ENCODE peak calls at places on chromosomes 12 and 14, in ten cellular contexts. One of them, this sample, is unnamed.

GRCh38 chr14:68571073-68571703 is 221.7 kb downstream of the ZFP36L1 start:
- DNase-seq in fibroblast of pulmonary artery: no peak
- DNase-seq in nephron progenitor cell: no peak
- DNase-seq in NCI-H2029: no peak
- DNase-seq in AG09309: no peak
- DNase-seq in activated gamma-delta T cell: no peak
- DNase-seq in ecto neural progenitor cell: no peak
- DNase-seq in T-helper 9 cell: no peak
- DNase-seq in activated CD8-positive, alpha-beta memory T cell treated with anti-CD3 and anti-CD28 coated beads for 1 hour: no peak
- DNase-seq in kidney epithelial cell: no peak
- DNase-seq in this sample: no peak

GRCh38 chr14:24238123-24238522 is 4.3 kb downstream of the TINF2 start:
- DNase-seq in fibroblast of pulmonary artery: no peak
- DNase-seq in nephron progenitor cell: no peak
- DNase-seq in NCI-H2029: no peak
- DNase-seq in AG09309: no peak
- DNase-seq in activated gamma-delta T cell: no peak
- DNase-seq in ecto neural progenitor cell: no peak
- DNase-seq in T-helper 9 cell: no peak
- DNase-seq in activated CD8-positive, alpha-beta memory T cell treated with anti-CD3 and anti-CD28 coated beads for 1 hour: no peak
- DNase-seq in kidney epithelial cell: no peak
- DNase-seq in this sample: no peak

GRCh38 chr12:5096241-5096880 is 52.7 kb downstream of the KCNA5 start:
- DNase-seq in fibroblast of pulmonary artery: peak
- DNase-seq in nephron progenitor cell: no peak
- DNase-seq in NCI-H2029: no peak
- DNase-seq in AG09309: peak
- DNase-seq in activated gamma-delta T cell: no peak
- DNase-seq in ecto neural progenitor cell: no peak
- DNase-seq in T-helper 9 cell: no peak
- DNase-seq in activated CD8-positive, alpha-beta memory T cell treated with anti-CD3 and anti-CD28 coated beads for 1 hour: no peak
- DNase-seq in kidney epithelial cell: no peak
- DNase-seq in this sample: no peak

GRCh38 chr12:13373131-13373530 is 176.6 kb downstream of the EMP1 start:
- DNase-seq in fibroblast of pulmonary artery: no peak
- DNase-seq in nephron progenitor cell: no peak
- DNase-seq in NCI-H2029: no peak
- DNase-seq in AG09309: no peak
- DNase-seq in activated gamma-delta T cell: no peak
- DNase-seq in ecto neural progenitor cell: no peak
- DNase-seq in T-helper 9 cell: no peak
- DNase-seq in activated CD8-positive, alpha-beta memory T cell treated with anti-CD3 and anti-CD28 coated beads for 1 hour: no peak
- DNase-seq in kidney epithelial cell: no peak
- DNase-seq in this sample: no peak

GRCh38 chr12:27504506-27504905 is 19.5 kb upstream of the PPFIBP1 start:
- DNase-seq in fibroblast of pulmonary artery: no peak
- DNase-seq in nephron progenitor cell: no peak
- DNase-seq in NCI-H2029: no peak
- DNase-seq in AG09309: no peak
- DNase-seq in activated gamma-delta T cell: no peak
- DNase-seq in ecto neural progenitor cell: no peak
- DNase-seq in T-helper 9 cell: no peak
- DNase-seq in activated CD8-positive, alpha-beta memory T cell treated with anti-CD3 and anti-CD28 coated beads for 1 hour: no peak
- DNase-seq in kidney epithelial cell: no peak
- DNase-seq in this sample: no peak

GRCh38 chr14:61098711-61099110 is 117.7 kb downstream of the SLC38A6 start:
- DNase-seq in fibroblast of pulmonary artery: no peak
- DNase-seq in nephron progenitor cell: no peak
- DNase-seq in NCI-H2029: no peak
- DNase-seq in AG09309: no peak
- DNase-seq in activated gamma-delta T cell: no peak
- DNase-seq in ecto neural progenitor cell: no peak
- DNase-seq in T-helper 9 cell: no peak
- DNase-seq in activated CD8-positive, alpha-beta memory T cell treated with anti-CD3 and anti-CD28 coated beads for 1 hour: no peak
- DNase-seq in kidney epithelial cell: no peak
- DNase-seq in this sample: no peak

GRCh38 chr12:7151532-7151931 is 21.4 kb downstream of the CLSTN3 start:
- DNase-seq in fibroblast of pulmonary artery: no peak
- DNase-seq in nephron progenitor cell: no peak
- DNase-seq in NCI-H2029: no peak
- DNase-seq in AG09309: no peak
- DNase-seq in activated gamma-delta T cell: no peak
- DNase-seq in ecto neural progenitor cell: no peak
- DNase-seq in T-helper 9 cell: no peak
- DNase-seq in activated CD8-positive, alpha-beta memory T cell treated with anti-CD3 and anti-CD28 coated beads for 1 hour: no peak
- DNase-seq in kidney epithelial cell: no peak
- DNase-seq in this sample: no peak

GRCh38 chr14:78130356-78130755 is 39.8 kb upstream of the NRXN3 start:
- DNase-seq in fibroblast of pulmonary artery: no peak
- DNase-seq in nephron progenitor cell: no peak
- DNase-seq in NCI-H2029: no peak
- DNase-seq in AG09309: no peak
- DNase-seq in activated gamma-delta T cell: no peak
- DNase-seq in ecto neural progenitor cell: no peak
- DNase-seq in T-helper 9 cell: no peak
- DNase-seq in activated CD8-positive, alpha-beta memory T cell treated with anti-CD3 and anti-CD28 coated beads for 1 hour: no peak
- DNase-seq in kidney epithelial cell: peak
- DNase-seq in this sample: no peak

GRCh38 chr14:28661171-28661772 is 105.3 kb upstream of the FOXG1 start:
- DNase-seq in fibroblast of pulmonary artery: peak
- DNase-seq in nephron progenitor cell: no peak
- DNase-seq in NCI-H2029: no peak
- DNase-seq in AG09309: no peak
- DNase-seq in activated gamma-delta T cell: no peak
- DNase-seq in ecto neural progenitor cell: no peak
- DNase-seq in T-helper 9 cell: no peak
- DNase-seq in activated CD8-positive, alpha-beta memory T cell treated with anti-CD3 and anti-CD28 coated beads for 1 hour: no peak
- DNase-seq in kidney epithelial cell: peak
- DNase-seq in this sample: no peak

GRCh38 chr12:3533703-3534386 is 42.8 kb downstream of the PRMT8 start:
- DNase-seq in fibroblast of pulmonary artery: no peak
- DNase-seq in nephron progenitor cell: no peak
- DNase-seq in NCI-H2029: peak
- DNase-seq in AG09309: no peak
- DNase-seq in activated gamma-delta T cell: no peak
- DNase-seq in ecto neural progenitor cell: peak
- DNase-seq in T-helper 9 cell: no peak
- DNase-seq in activated CD8-positive, alpha-beta memory T cell treated with anti-CD3 and anti-CD28 coated beads for 1 hour: no peak
- DNase-seq in kidney epithelial cell: no peak
- DNase-seq in this sample: peak

GRCh38 chr14:49623941-49624806 is 3.6 kb downstream of the MGAT2 start:
- DNase-seq in fibroblast of pulmonary artery: no peak
- DNase-seq in nephron progenitor cell: no peak
- DNase-seq in NCI-H2029: no peak
- DNase-seq in AG09309: no peak
- DNase-seq in activated gamma-delta T cell: no peak
- DNase-seq in ecto neural progenitor cell: no peak
- DNase-seq in T-helper 9 cell: peak
- DNase-seq in activated CD8-positive, alpha-beta memory T cell treated with anti-CD3 and anti-CD28 coated beads for 1 hour: no peak
- DNase-seq in kidney epithelial cell: no peak
- DNase-seq in this sample: no peak

GRCh38 chr12:95412826-95413311 is 61.1 kb upstream of the METAP2 start:
- DNase-seq in fibroblast of pulmonary artery: peak
- DNase-seq in nephron progenitor cell: no peak
- DNase-seq in NCI-H2029: no peak
- DNase-seq in AG09309: peak
- DNase-seq in activated gamma-delta T cell: no peak
- DNase-seq in ecto neural progenitor cell: no peak
- DNase-seq in T-helper 9 cell: no peak
- DNase-seq in activated CD8-positive, alpha-beta memory T cell treated with anti-CD3 and anti-CD28 coated beads for 1 hour: no peak
- DNase-seq in kidney epithelial cell: peak
- DNase-seq in this sample: no peak

GRCh38 chr14:56145965-56146364 is 27.8 kb downstream of the PELI2 start:
- DNase-seq in fibroblast of pulmonary artery: peak
- DNase-seq in nephron progenitor cell: no peak
- DNase-seq in NCI-H2029: no peak
- DNase-seq in AG09309: peak
- DNase-seq in activated gamma-delta T cell: no peak
- DNase-seq in ecto neural progenitor cell: no peak
- DNase-seq in T-helper 9 cell: no peak
- DNase-seq in activated CD8-positive, alpha-beta memory T cell treated with anti-CD3 and anti-CD28 coated beads for 1 hour: no peak
- DNase-seq in kidney epithelial cell: no peak
- DNase-seq in this sample: peak

GRCh38 chr12:106223485-106224391 is 24.1 kb downstream of the CKAP4 start:
- DNase-seq in fibroblast of pulmonary artery: peak
- DNase-seq in nephron progenitor cell: peak
- DNase-seq in NCI-H2029: peak
- DNase-seq in AG09309: no peak
- DNase-seq in activated gamma-delta T cell: no peak
- DNase-seq in ecto neural progenitor cell: peak
- DNase-seq in T-helper 9 cell: peak
- DNase-seq in activated CD8-positive, alpha-beta memory T cell treated with anti-CD3 and anti-CD28 coated beads for 1 hour: peak
- DNase-seq in kidney epithelial cell: no peak
- DNase-seq in this sample: peak

GRCh38 chr14:54344445-54344844 is 52.4 kb upstream of the CDKN3 start:
- DNase-seq in fibroblast of pulmonary artery: no peak
- DNase-seq in nephron progenitor cell: peak
- DNase-seq in NCI-H2029: no peak
- DNase-seq in AG09309: no peak
- DNase-seq in activated gamma-delta T cell: no peak
- DNase-seq in ecto neural progenitor cell: no peak
- DNase-seq in T-helper 9 cell: no peak
- DNase-seq in activated CD8-positive, alpha-beta memory T cell treated with anti-CD3 and anti-CD28 coated beads for 1 hour: no peak
- DNase-seq in kidney epithelial cell: no peak
- DNase-seq in this sample: no peak

GRCh38 chr14:100712490-100712889 is 14.2 kb upstream of the DLK1 start:
- DNase-seq in fibroblast of pulmonary artery: no peak
- DNase-seq in nephron progenitor cell: no peak
- DNase-seq in NCI-H2029: peak
- DNase-seq in AG09309: no peak
- DNase-seq in activated gamma-delta T cell: no peak
- DNase-seq in ecto neural progenitor cell: no peak
- DNase-seq in T-helper 9 cell: no peak
- DNase-seq in activated CD8-positive, alpha-beta memory T cell treated with anti-CD3 and anti-CD28 coated beads for 1 hour: no peak
- DNase-seq in kidney epithelial cell: no peak
- DNase-seq in this sample: peak

GRCh38 chr14:74763803-74764531 is 851 bp downstream of the YLPM1 start:
- DNase-seq in fibroblast of pulmonary artery: no peak
- DNase-seq in nephron progenitor cell: peak
- DNase-seq in NCI-H2029: no peak
- DNase-seq in AG09309: no peak
- DNase-seq in activated gamma-delta T cell: no peak
- DNase-seq in ecto neural progenitor cell: peak
- DNase-seq in T-helper 9 cell: no peak
- DNase-seq in activated CD8-positive, alpha-beta memory T cell treated with anti-CD3 and anti-CD28 coated beads for 1 hour: no peak
- DNase-seq in kidney epithelial cell: no peak
- DNase-seq in this sample: no peak

GRCh38 chr12:120771097-120771496 is 45.5 kb downstream of the ACADS start:
- DNase-seq in fibroblast of pulmonary artery: no peak
- DNase-seq in nephron progenitor cell: peak
- DNase-seq in NCI-H2029: no peak
- DNase-seq in AG09309: no peak
- DNase-seq in activated gamma-delta T cell: no peak
- DNase-seq in ecto neural progenitor cell: peak
- DNase-seq in T-helper 9 cell: no peak
- DNase-seq in activated CD8-positive, alpha-beta memory T cell treated with anti-CD3 and anti-CD28 coated beads for 1 hour: no peak
- DNase-seq in kidney epithelial cell: no peak
- DNase-seq in this sample: no peak

GRCh38 chr14:88986146-88986841 is 161.8 kb downstream of the TTC8 start:
- DNase-seq in fibroblast of pulmonary artery: peak
- DNase-seq in nephron progenitor cell: no peak
- DNase-seq in NCI-H2029: no peak
- DNase-seq in AG09309: no peak
- DNase-seq in activated gamma-delta T cell: no peak
- DNase-seq in ecto neural progenitor cell: no peak
- DNase-seq in T-helper 9 cell: no peak
- DNase-seq in activated CD8-positive, alpha-beta memory T cell treated with anti-CD3 and anti-CD28 coated beads for 1 hour: no peak
- DNase-seq in kidney epithelial cell: no peak
- DNase-seq in this sample: no peak

GRCh38 chr12:24853588-24853987 is 95.3 kb downstream of the BCAT1 start:
- DNase-seq in fibroblast of pulmonary artery: peak
- DNase-seq in nephron progenitor cell: no peak
- DNase-seq in NCI-H2029: no peak
- DNase-seq in AG09309: no peak
- DNase-seq in activated gamma-delta T cell: no peak
- DNase-seq in ecto neural progenitor cell: no peak
- DNase-seq in T-helper 9 cell: no peak
- DNase-seq in activated CD8-positive, alpha-beta memory T cell treated with anti-CD3 and anti-CD28 coated beads for 1 hour: no peak
- DNase-seq in kidney epithelial cell: no peak
- DNase-seq in this sample: no peak

GRCh38 chr14:96263347-96264199 is 7.6 kb downstream of the BDKRB1 start:
- DNase-seq in fibroblast of pulmonary artery: no peak
- DNase-seq in nephron progenitor cell: no peak
- DNase-seq in NCI-H2029: no peak
- DNase-seq in AG09309: no peak
- DNase-seq in activated gamma-delta T cell: no peak
- DNase-seq in ecto neural progenitor cell: peak
- DNase-seq in T-helper 9 cell: no peak
- DNase-seq in activated CD8-positive, alpha-beta memory T cell treated with anti-CD3 and anti-CD28 coated beads for 1 hour: no peak
- DNase-seq in kidney epithelial cell: no peak
- DNase-seq in this sample: peak

GRCh38 chr14:52111583-52111982 is 42.7 kb upstream of the NID2 start:
- DNase-seq in fibroblast of pulmonary artery: peak
- DNase-seq in nephron progenitor cell: no peak
- DNase-seq in NCI-H2029: no peak
- DNase-seq in AG09309: no peak
- DNase-seq in activated gamma-delta T cell: no peak
- DNase-seq in ecto neural progenitor cell: no peak
- DNase-seq in T-helper 9 cell: no peak
- DNase-seq in activated CD8-positive, alpha-beta memory T cell treated with anti-CD3 and anti-CD28 coated beads for 1 hour: no peak
- DNase-seq in kidney epithelial cell: no peak
- DNase-seq in this sample: no peak

GRCh38 chr12:120093592-120094355 is 22.8 kb downstream of the RAB35 start:
- DNase-seq in fibroblast of pulmonary artery: no peak
- DNase-seq in nephron progenitor cell: peak
- DNase-seq in NCI-H2029: peak
- DNase-seq in AG09309: no peak
- DNase-seq in activated gamma-delta T cell: no peak
- DNase-seq in ecto neural progenitor cell: peak
- DNase-seq in T-helper 9 cell: no peak
- DNase-seq in activated CD8-positive, alpha-beta memory T cell treated with anti-CD3 and anti-CD28 coated beads for 1 hour: no peak
- DNase-seq in kidney epithelial cell: no peak
- DNase-seq in this sample: no peak

GRCh38 chr12:94163850-94164249 is 15.5 kb downstream of the PLXNC1 start:
- DNase-seq in fibroblast of pulmonary artery: no peak
- DNase-seq in nephron progenitor cell: no peak
- DNase-seq in NCI-H2029: no peak
- DNase-seq in AG09309: no peak
- DNase-seq in activated gamma-delta T cell: no peak
- DNase-seq in ecto neural progenitor cell: no peak
- DNase-seq in T-helper 9 cell: no peak
- DNase-seq in activated CD8-positive, alpha-beta memory T cell treated with anti-CD3 and anti-CD28 coated beads for 1 hour: no peak
- DNase-seq in kidney epithelial cell: no peak
- DNase-seq in this sample: no peak

GRCh38 chr14:56244138-56244789 is 126.1 kb downstream of the PELI2 start:
- DNase-seq in fibroblast of pulmonary artery: peak
- DNase-seq in nephron progenitor cell: no peak
- DNase-seq in NCI-H2029: no peak
- DNase-seq in AG09309: peak
- DNase-seq in activated gamma-delta T cell: no peak
- DNase-seq in ecto neural progenitor cell: no peak
- DNase-seq in T-helper 9 cell: no peak
- DNase-seq in activated CD8-positive, alpha-beta memory T cell treated with anti-CD3 and anti-CD28 coated beads for 1 hour: no peak
- DNase-seq in kidney epithelial cell: peak
- DNase-seq in this sample: no peak

GRCh38 chr12:92424338-92424737 is 278.5 kb upstream of the PLEKHG7 start:
- DNase-seq in fibroblast of pulmonary artery: peak
- DNase-seq in nephron progenitor cell: no peak
- DNase-seq in NCI-H2029: no peak
- DNase-seq in AG09309: peak
- DNase-seq in activated gamma-delta T cell: no peak
- DNase-seq in ecto neural progenitor cell: no peak
- DNase-seq in T-helper 9 cell: no peak
- DNase-seq in activated CD8-positive, alpha-beta memory T cell treated with anti-CD3 and anti-CD28 coated beads for 1 hour: no peak
- DNase-seq in kidney epithelial cell: no peak
- DNase-seq in this sample: no peak

GRCh38 chr12:2924019-2924418 is 33.3 kb downstream of the TULP3 start:
- DNase-seq in fibroblast of pulmonary artery: peak
- DNase-seq in nephron progenitor cell: no peak
- DNase-seq in NCI-H2029: no peak
- DNase-seq in AG09309: no peak
- DNase-seq in activated gamma-delta T cell: no peak
- DNase-seq in ecto neural progenitor cell: no peak
- DNase-seq in T-helper 9 cell: no peak
- DNase-seq in activated CD8-positive, alpha-beta memory T cell treated with anti-CD3 and anti-CD28 coated beads for 1 hour: no peak
- DNase-seq in kidney epithelial cell: no peak
- DNase-seq in this sample: no peak

GRCh38 chr12:106345739-106346138 is 11.8 kb upstream of the POLR3B start:
- DNase-seq in fibroblast of pulmonary artery: peak
- DNase-seq in nephron progenitor cell: peak
- DNase-seq in NCI-H2029: no peak
- DNase-seq in AG09309: no peak
- DNase-seq in activated gamma-delta T cell: no peak
- DNase-seq in ecto neural progenitor cell: peak
- DNase-seq in T-helper 9 cell: no peak
- DNase-seq in activated CD8-positive, alpha-beta memory T cell treated with anti-CD3 and anti-CD28 coated beads for 1 hour: no peak
- DNase-seq in kidney epithelial cell: no peak
- DNase-seq in this sample: no peak